ENCODE peak calls at places on chromosomes 7 and 10, in eight cellular contexts. I is left ventricle myocardium superior, J is AG08395, Y is ELR, G is left colon, N is AG09309, X is DMS153, E is HuH-7. H is an unnamed sample.

GRCh38 chr7:8700076-8700624 is 266.7 kb downstream of the NXPH1 start:
- DNase-seq in J (no peak), I (no peak), X (peak), N (no peak), G (no peak), Y (no peak), E (no peak), H (no peak)

GRCh38 chr10:14302035-14302434 is 28.7 kb downstream of the FRMD4A start:
- DNase-seq in I (no peak), J (peak), Y (peak), X (no peak), N (peak), E (no peak), G (no peak), H (peak)

GRCh38 chr7:158442260-158442659 is 145.4 kb downstream of the PTPRN2 start:
- DNase-seq in I (no peak), E (peak), G (no peak), X (no peak), N (no peak), J (no peak), Y (peak), H (no peak)

GRCh38 chr10:124520553-124521428 is 59.2 kb downstream of the LHPP start:
- DNase-seq in E (no peak), G (no peak), N (no peak), J (no peak), Y (no peak), X (no peak), I (peak), H (no peak)

GRCh38 chr7:47358944-47359588 is 222.8 kb downstream of the TNS3 start:
- DNase-seq in G (no peak), X (no peak), E (no peak), N (no peak), Y (no peak), J (no peak), I (no peak), H (no peak)

GRCh38 chr10:600234-600633 is 89.2 kb downstream of the DIP2C start:
- DNase-seq in I (no peak), G (no peak), E (no peak), N (no peak), Y (no peak), J (no peak), X (no peak), H (no peak)

GRCh38 chr10:75202321-75203096 is 8.1 kb upstream of the VDAC2 start:
- DNase-seq in X (no peak), N (no peak), I (peak), G (peak), Y (peak), J (peak), E (no peak), H (peak)

GRCh38 chr10:70380350-70381135 is 1.9 kb downstream of the LRRC20 start:
- DNase-seq in E (no peak), N (no peak), Y (no peak), G (no peak), X (no peak), I (peak), J (no peak), H (no peak)

GRCh38 chr10:124172241-124172661 is 78.9 kb upstream of the CHST15 start:
- DNase-seq in Y (no peak), X (no peak), G (no peak), N (no peak), E (no peak), J (no peak), I (no peak), H (no peak)

GRCh38 chr7:75658369-75658768 is 80.4 kb downstream of the HIP1 start:
- DNase-seq in Y (no peak), G (no peak), I (no peak), E (no peak), X (no peak), N (no peak), J (no peak), H (no peak)

GRCh38 chr7:157415486-157415885 is 78.7 kb downstream of the DNAJB6 start:
- DNase-seq in X (no peak), I (no peak), Y (no peak), J (no peak), G (no peak), E (no peak), N (no peak), H (no peak)

GRCh38 chr10:110789604-110790428 is 81.9 kb upstream of the PDCD4 start:
- DNase-seq in Y (no peak), E (no peak), X (no peak), G (no peak), J (no peak), I (no peak), N (no peak), H (no peak)

GRCh38 chr10:48448796-48449195 is 142.3 kb downstream of the MAPK8 start:
- DNase-seq in N (no peak), G (no peak), Y (peak), I (no peak), J (peak), X (no peak), E (no peak), H (peak)

GRCh38 chr10:21055339-21056135 is 158.4 kb upstream of the NEBL start:
- DNase-seq in N (no peak), X (no peak), I (no peak), J (no peak), Y (no peak), E (no peak), G (no peak), H (no peak)

GRCh38 chr10:119652361-119652760 is 1.2 kb downstream of the BAG3 start:
- DNase-seq in E (peak), X (peak), Y (peak), J (peak), G (no peak), N (peak), I (no peak), H (peak)

GRCh38 chr7:2631924-2632716 is at the start of gene TTYH3:
- DNase-seq in G (peak), Y (no peak), X (no peak), E (peak), J (no peak), I (no peak), N (no peak), H (no peak)

GRCh38 chr10:85612833-85613232 is 753.8 kb downstream of the GRID1 start:
- DNase-seq in Y (no peak), J (no peak), N (no peak), X (no peak), G (no peak), E (no peak), I (no peak), H (no peak)

GRCh38 chr10:133377025-133377817 is 1.8 kb upstream of the PAOX start:
- DNase-seq in E (no peak), G (no peak), J (no peak), X (no peak), N (no peak), I (no peak), Y (no peak), H (no peak)

GRCh38 chr7:66824041-66824440 is 83.5 kb downstream of the RABGEF1 start:
- DNase-seq in J (no peak), N (no peak), E (no peak), I (no peak), Y (no peak), X (no peak), G (no peak), H (no peak)

GRCh38 chr7:30468791-30469190 is 9.8 kb downstream of the NOD1 start:
- DNase-seq in J (no peak), G (no peak), N (peak), I (peak), E (no peak), X (no peak), Y (no peak), H (peak)

GRCh38 chr7:156897673-156898072 is 4.7 kb upstream of the LMBR1 start:
- DNase-seq in I (no peak), G (no peak), J (peak), E (no peak), X (no peak), Y (no peak), N (no peak), H (peak)

GRCh38 chr10:101135151-101136006 is 4.3 kb downstream of the TLX1 start:
- DNase-seq in J (no peak), X (no peak), Y (no peak), I (no peak), E (no peak), N (no peak), G (no peak), H (no peak)

GRCh38 chr10:134205-134742 is 981 bp upstream of the ZMYND11 start:
- DNase-seq in I (no peak), J (peak), G (peak), X (no peak), N (no peak), E (peak), Y (peak), H (no peak)

GRCh38 chr7:54985405-54986360 is 33.1 kb upstream of the EGFR start:
- DNase-seq in N (peak), Y (peak), I (no peak), J (peak), E (no peak), X (no peak), G (no peak), H (peak)

GRCh38 chr7:29853072-29853471 is 46.8 kb downstream of the WIPF3 start:
- DNase-seq in I (no peak), N (no peak), G (no peak), E (no peak), X (no peak), J (no peak), Y (no peak), H (no peak)

GRCh38 chr7:84060760-84061261 is 133.8 kb downstream of the SEMA3A start:
- DNase-seq in Y (peak), E (no peak), G (no peak), X (no peak), J (no peak), N (no peak), I (no peak), H (no peak)

GRCh38 chr10:49619613-49620012 is 5.8 kb downstream of the CHAT start:
- DNase-seq in E (no peak), Y (no peak), N (no peak), I (no peak), X (no peak), G (no peak), J (no peak), H (no peak)

GRCh38 chr7:55265836-55266235 is 99.3 kb upstream of the LANCL2 start:
- DNase-seq in J (no peak), E (no peak), Y (no peak), G (no peak), I (no peak), N (no peak), X (peak), H (no peak)

GRCh38 chr7:133836666-133837065 is 290.5 kb upstream of the LRGUK start:
- DNase-seq in E (no peak), X (no peak), G (no peak), I (no peak), Y (no peak), N (no peak), J (no peak), H (no peak)

GRCh38 chr10:35329520-35329919 is 6.8 kb upstream of the CCNY start:
- DNase-seq in I (no peak), X (no peak), N (no peak), Y (no peak), E (no peak), J (no peak), G (no peak), H (no peak)

GRCh38 chr7:7565018-7565680 is 1.5 kb upstream of the MIOS start:
- DNase-seq in E (no peak), X (no peak), J (no peak), I (no peak), N (no peak), Y (no peak), G (no peak), H (no peak)

H was measured in AG10803.